ENCODE peak calls at places on chromosomes 12 and 14, in five cellular contexts. One of them, this sample, is unnamed.

GRCh38 chr14:64709126-64709525 is 4.9 kb downstream of the PLEKHG3 start:
- DNase-seq in heart right ventricle: no peak
- DNase-seq in OCI-LY7: no peak
- DNase-seq in neural progenitor cell: no peak
- DNase-seq in aorta: peak; percentile 25
- DNase-seq in this sample: no peak

GRCh38 chr12:69758105-69758504 is 19.4 kb downstream of the RAB3IP start:
- DNase-seq in heart right ventricle: no peak
- DNase-seq in OCI-LY7: no peak
- DNase-seq in neural progenitor cell: no peak
- DNase-seq in aorta: no peak
- DNase-seq in this sample: no peak

GRCh38 chr14:23465261-23465660 is 4.2 kb upstream of the NGDN start:
- DNase-seq in heart right ventricle: no peak
- DNase-seq in OCI-LY7: no peak
- DNase-seq in neural progenitor cell: no peak
- DNase-seq in aorta: no peak
- DNase-seq in this sample: no peak

GRCh38 chr12:62542814-62543213 is 76.2 kb downstream of the MON2 start:
- DNase-seq in heart right ventricle: no peak
- DNase-seq in OCI-LY7: no peak
- DNase-seq in neural progenitor cell: no peak
- DNase-seq in aorta: no peak
- DNase-seq in this sample: no peak

GRCh38 chr12:33825442-33825841 is 196.9 kb upstream of the ALG10 start:
- DNase-seq in heart right ventricle: no peak
- DNase-seq in OCI-LY7: no peak
- DNase-seq in neural progenitor cell: no peak
- DNase-seq in aorta: no peak
- DNase-seq in this sample: no peak

GRCh38 chr12:15830538-15830937 is 41.4 kb upstream of the EPS8 start:
- DNase-seq in heart right ventricle: no peak
- DNase-seq in OCI-LY7: no peak
- DNase-seq in neural progenitor cell: no peak
- DNase-seq in aorta: no peak
- DNase-seq in this sample: no peak

GRCh38 chr12:51874486-51874885 is 13.4 kb upstream of the ANKRD33 start:
- DNase-seq in heart right ventricle: no peak
- DNase-seq in OCI-LY7: no peak
- DNase-seq in neural progenitor cell: no peak
- DNase-seq in aorta: peak; percentile 36
- DNase-seq in this sample: no peak

GRCh38 chr14:95291859-95292542 is 27.7 kb downstream of the CLMN start:
- DNase-seq in heart right ventricle: peak; percentile 88
- DNase-seq in OCI-LY7: peak; percentile 54
- DNase-seq in neural progenitor cell: no peak
- DNase-seq in aorta: peak; percentile 88
- DNase-seq in this sample: no peak

GRCh38 chr14:67674480-67675218 is at the start of gene VTI1B:
- DNase-seq in heart right ventricle: peak; percentile 85
- DNase-seq in OCI-LY7: peak; percentile 84
- DNase-seq in neural progenitor cell: peak; percentile 93
- DNase-seq in aorta: peak; percentile 94
- DNase-seq in this sample: peak; percentile 59

GRCh38 chr12:32995623-32996022 is 99.0 kb upstream of the PKP2 start:
- DNase-seq in heart right ventricle: no peak
- DNase-seq in OCI-LY7: no peak
- DNase-seq in neural progenitor cell: no peak
- DNase-seq in aorta: no peak
- DNase-seq in this sample: no peak

GRCh38 chr12:42296503-42297109 is 29.3 kb downstream of the ZCRB1 start:
- DNase-seq in heart right ventricle: no peak
- DNase-seq in OCI-LY7: peak; percentile 61
- DNase-seq in neural progenitor cell: peak; percentile 17
- DNase-seq in aorta: no peak
- DNase-seq in this sample: peak; percentile 57

DNA sequence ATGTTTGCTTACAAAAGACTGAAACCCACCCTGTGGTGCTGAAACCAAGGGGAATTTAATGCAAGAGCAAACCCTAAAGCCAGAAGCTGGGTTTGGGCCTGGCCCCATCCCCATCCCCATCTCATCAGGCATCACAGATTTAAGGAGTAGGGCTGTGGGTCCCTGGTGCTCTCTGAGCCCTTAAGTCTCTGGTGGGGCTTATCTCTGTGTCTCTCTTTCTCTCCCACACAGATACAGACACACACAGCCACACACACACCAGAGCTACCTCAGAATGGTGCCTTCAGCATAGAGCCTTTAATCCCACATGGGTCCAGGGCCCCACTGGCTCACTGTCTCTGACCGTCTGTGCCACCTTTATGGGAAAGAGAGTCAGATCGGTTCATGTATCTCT is 237.0 kb downstream of the SLC41A2 start:
- DNase-seq in heart right ventricle: no peak
- DNase-seq in OCI-LY7: no peak
- DNase-seq in neural progenitor cell: peak; percentile 78
- DNase-seq in aorta: peak; percentile 57
- DNase-seq in this sample: no peak
- H3K4me1 ChIP-seq in heart right ventricle: peaks cover 27% of the 10 kb centered on the region
- H3K4me1 ChIP-seq in OCI-LY7: peaks cover 16% of the 10 kb centered on the region
- H3K4me1 ChIP-seq in neural progenitor cell: peaks cover 46% of the 10 kb centered on the region
- H3K4me1 ChIP-seq in aorta: no peaks in the 10 kb centered on the region
- H3K4me1 ChIP-seq in this sample: peaks cover 12% of the 10 kb centered on the region

GRCh38 chr12:122871851-122872785 is 23.8 kb downstream of the VPS37B start:
- DNase-seq in heart right ventricle: peak; percentile 83
- DNase-seq in OCI-LY7: peak; percentile 75
- DNase-seq in neural progenitor cell: peak; percentile 96
- DNase-seq in aorta: peak; percentile 79
- DNase-seq in this sample: peak; percentile 100
- H3K4me1 ChIP-seq in heart right ventricle: peaks cover 99% of the 10 kb centered on the region
- H3K4me1 ChIP-seq in OCI-LY7: peaks cover 62% of the 10 kb centered on the region
- H3K4me1 ChIP-seq in neural progenitor cell: peaks cover 34% of the 10 kb centered on the region
- H3K4me1 ChIP-seq in aorta: no peaks in the 10 kb centered on the region
- H3K4me1 ChIP-seq in this sample: peaks cover 24% of the 10 kb centered on the region

DNA sequence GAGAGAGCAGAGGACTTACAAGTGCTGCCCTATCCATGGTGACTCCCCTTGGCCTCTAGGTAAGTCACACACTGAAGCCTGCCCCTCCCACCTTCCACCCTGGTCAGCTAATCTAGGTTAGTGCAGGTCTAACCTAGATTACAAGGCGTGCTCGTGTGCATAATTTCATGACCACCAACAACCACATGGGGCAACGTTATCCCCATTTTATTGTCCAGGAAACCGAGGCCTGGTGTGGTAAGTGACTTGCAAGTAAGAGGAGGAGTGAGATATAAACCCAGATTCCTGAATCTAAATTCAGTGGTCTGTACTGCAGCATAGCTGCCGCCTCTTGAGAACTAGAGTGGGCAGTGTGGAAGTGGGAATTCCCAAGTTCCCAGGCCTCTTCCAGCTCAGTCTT is 171.1 kb downstream of the DAD1 start:
- DNase-seq in heart right ventricle: no peak
- DNase-seq in OCI-LY7: peak; percentile 43
- DNase-seq in neural progenitor cell: no peak
- DNase-seq in aorta: no peak
- DNase-seq in this sample: no peak
- H3K4me1 ChIP-seq in heart right ventricle: no peaks in the 10 kb centered on the region
- H3K4me1 ChIP-seq in OCI-LY7: peaks cover 58% of the 10 kb centered on the region
- H3K4me1 ChIP-seq in neural progenitor cell: peaks cover 38% of the 10 kb centered on the region
- H3K4me1 ChIP-seq in aorta: no peaks in the 10 kb centered on the region
- H3K4me1 ChIP-seq in this sample: no peaks in the 10 kb centered on the region

GRCh38 chr14:101820283-101820798 is 58.8 kb downstream of the PPP2R5C start:
- DNase-seq in heart right ventricle: no peak
- DNase-seq in OCI-LY7: no peak
- DNase-seq in neural progenitor cell: no peak
- DNase-seq in aorta: no peak
- DNase-seq in this sample: no peak

GRCh38 chr14:101814869-101815268 is 53.4 kb downstream of the PPP2R5C start:
- DNase-seq in heart right ventricle: no peak
- DNase-seq in OCI-LY7: no peak
- DNase-seq in neural progenitor cell: no peak
- DNase-seq in aorta: no peak
- DNase-seq in this sample: no peak

GRCh38 chr14:101819251-101819990 is 57.9 kb downstream of the PPP2R5C start:
- DNase-seq in heart right ventricle: no peak
- DNase-seq in OCI-LY7: no peak
- DNase-seq in neural progenitor cell: no peak
- DNase-seq in aorta: no peak
- DNase-seq in this sample: no peak

GRCh38 chr14:101815994-101816393 is 54.5 kb downstream of the PPP2R5C start:
- DNase-seq in heart right ventricle: no peak
- DNase-seq in OCI-LY7: peak; percentile 61
- DNase-seq in neural progenitor cell: no peak
- DNase-seq in aorta: no peak
- DNase-seq in this sample: no peak

GRCh38 chr14:101817511-101818001 is 56.0 kb downstream of the PPP2R5C start:
- DNase-seq in heart right ventricle: no peak
- DNase-seq in OCI-LY7: no peak
- DNase-seq in neural progenitor cell: no peak
- DNase-seq in aorta: no peak
- DNase-seq in this sample: no peak
- H3K4me1 ChIP-seq in heart right ventricle: peaks cover 65% of the 10 kb centered on the region
- H3K4me1 ChIP-seq in OCI-LY7: peaks cover 95% of the 10 kb centered on the region
- H3K4me1 ChIP-seq in neural progenitor cell: no peaks in the 10 kb centered on the region
- H3K4me1 ChIP-seq in aorta: no peaks in the 10 kb centered on the region
- H3K4me1 ChIP-seq in this sample: no peaks in the 10 kb centered on the region

GRCh38 chr12:21499765-21500164 is 1.7 kb downstream of the RECQL start:
- DNase-seq in heart right ventricle: no peak
- DNase-seq in OCI-LY7: no peak
- DNase-seq in neural progenitor cell: no peak
- DNase-seq in aorta: no peak
- DNase-seq in this sample: no peak

GRCh38 chr12:21502872-21503271 is 1.3 kb downstream of the GOLT1B start:
- DNase-seq in heart right ventricle: no peak
- DNase-seq in OCI-LY7: no peak
- DNase-seq in neural progenitor cell: no peak
- DNase-seq in aorta: no peak
- DNase-seq in this sample: no peak

GRCh38 chr12:21500786-21501257 is 613 bp downstream of the RECQL start:
- DNase-seq in heart right ventricle: no peak
- DNase-seq in OCI-LY7: peak; percentile 55
- DNase-seq in neural progenitor cell: no peak
- DNase-seq in aorta: no peak
- DNase-seq in this sample: no peak

GRCh38 chr12:21501258-21502163 is at the start of the genes GOLT1B and RECQL:
- DNase-seq in heart right ventricle: peak; percentile 95
- DNase-seq in OCI-LY7: peak; percentile 97
- DNase-seq in neural progenitor cell: peak; percentile 97
- DNase-seq in aorta: peak; percentile 92
- DNase-seq in this sample: peak; percentile 100

DNA sequence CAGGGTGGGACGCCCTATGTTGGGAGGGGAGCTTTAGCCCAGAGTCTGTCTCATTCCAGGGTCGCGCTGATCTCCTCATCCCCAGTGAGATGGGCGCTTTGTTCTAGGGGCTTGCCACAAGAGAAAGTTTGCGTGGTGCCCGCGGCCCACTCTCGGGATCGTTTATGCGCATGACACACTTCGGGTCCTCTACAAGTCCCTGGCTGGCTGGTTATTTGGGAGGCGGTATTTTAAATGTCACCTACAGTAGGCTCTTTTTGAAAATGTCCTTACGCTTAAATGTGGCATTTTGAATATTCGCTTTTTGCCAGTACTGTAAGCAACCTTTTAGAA is 541 bp downstream of the GOLT1B start:
- DNase-seq in heart right ventricle: peak; percentile 23
- DNase-seq in OCI-LY7: peak; percentile 24
- DNase-seq in neural progenitor cell: no peak
- DNase-seq in aorta: no peak
- DNase-seq in this sample: no peak
- H3K4me1 ChIP-seq in heart right ventricle: peaks cover 66% of the 10 kb centered on the region
- H3K4me1 ChIP-seq in OCI-LY7: peaks cover 31% of the 10 kb centered on the region
- H3K4me1 ChIP-seq in neural progenitor cell: peaks cover 25% of the 10 kb centered on the region
- H3K4me1 ChIP-seq in aorta: peaks cover 3% of the 10 kb centered on the region
- H3K4me1 ChIP-seq in this sample: no peaks in the 10 kb centered on the region

GRCh38 chr14:71321556-71322315 is 414.5 kb downstream of the PCNX1 start:
- DNase-seq in heart right ventricle: no peak
- DNase-seq in OCI-LY7: peak; percentile 24
- DNase-seq in neural progenitor cell: peak; percentile 69
- DNase-seq in aorta: no peak
- DNase-seq in this sample: no peak

GRCh38 chr14:71320107-71320733 is 413.0 kb downstream of the PCNX1 start:
- DNase-seq in heart right ventricle: peak; percentile 99
- DNase-seq in OCI-LY7: peak; percentile 99
- DNase-seq in neural progenitor cell: peak; percentile 99
- DNase-seq in aorta: peak; percentile 100
- DNase-seq in this sample: peak; percentile 91

GRCh38 chr14:71320734-71321555 is 413.7 kb downstream of the PCNX1 start:
- DNase-seq in heart right ventricle: peak; percentile 44
- DNase-seq in OCI-LY7: peak; percentile 73
- DNase-seq in neural progenitor cell: peak; percentile 87
- DNase-seq in aorta: peak; percentile 90
- DNase-seq in this sample: no peak

GRCh38 chr14:71324767-71325272 is 417.6 kb downstream of the PCNX1 start:
- DNase-seq in heart right ventricle: no peak
- DNase-seq in OCI-LY7: peak; percentile 60
- DNase-seq in neural progenitor cell: peak; percentile 20
- DNase-seq in aorta: no peak
- DNase-seq in this sample: no peak

DNA sequence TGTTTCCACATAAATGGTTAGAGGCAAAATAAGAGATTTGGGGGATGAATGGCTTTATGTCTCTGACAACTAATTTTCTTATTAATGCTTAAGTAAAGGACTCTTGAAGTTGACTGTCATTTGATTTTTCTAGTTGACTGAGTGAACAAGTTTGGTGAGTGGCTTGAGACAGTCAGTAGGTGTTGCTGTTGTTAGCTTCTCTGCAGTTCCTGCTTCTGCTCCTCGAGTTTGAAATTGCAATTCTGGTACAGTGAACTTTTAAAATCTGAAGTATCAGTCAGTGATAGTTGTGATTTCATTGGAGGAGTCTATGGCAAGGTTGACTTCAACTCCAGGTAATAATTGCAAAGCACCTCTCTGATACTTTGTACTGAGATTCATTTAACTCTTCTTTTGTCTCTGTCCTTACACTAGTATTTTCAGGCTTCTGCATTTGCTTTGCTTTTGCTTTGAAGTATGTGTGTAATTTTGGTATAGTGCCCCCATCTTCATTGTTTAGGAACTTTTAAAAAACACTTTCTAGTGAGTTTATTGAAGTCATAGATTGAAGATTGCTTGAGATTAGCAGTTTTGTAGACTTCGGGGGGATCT is 415.5 kb downstream of the PCNX1 start:
- DNase-seq in heart right ventricle: peak; percentile 12
- DNase-seq in OCI-LY7: peak; percentile 72
- DNase-seq in neural progenitor cell: peak; percentile 15
- DNase-seq in aorta: no peak
- DNase-seq in this sample: no peak
- H3K4me1 ChIP-seq in heart right ventricle: peaks cover 36% of the 10 kb centered on the region
- H3K4me1 ChIP-seq in OCI-LY7: peaks cover 53% of the 10 kb centered on the region
- H3K4me1 ChIP-seq in neural progenitor cell: peaks cover 35% of the 10 kb centered on the region
- H3K4me1 ChIP-seq in aorta: no peaks in the 10 kb centered on the region
- H3K4me1 ChIP-seq in this sample: no peaks in the 10 kb centered on the region

This sample was measured in NT2/D1.